ENCODE peak calls at places on chromosomes 7 and 10, in five cellular contexts. K, Z, D, Q and C are unnamed samples.

GRCh38 chr10:119567978-119568377 is 25.5 kb upstream of the RGS10 start:
- DNase-seq in Z (no peak), D (no peak), Q (peak), K (no peak), C (no peak)

GRCh38 chr10:72322280-72323058 is 32.2 kb downstream of the DNAJB12 start:
- DNase-seq in Q (no peak), D (no peak), Z (no peak), K (peak), C (no peak)

GRCh38 chr10:118692911-118693310 is 61.9 kb downstream of the CACUL1 start:
- DNase-seq in Q (no peak), K (no peak), Z (no peak), D (no peak), C (no peak)

GRCh38 chr10:84783909-84784308 is 455.5 kb downstream of the CCSER2 start:
- DNase-seq in Z (no peak), Q (no peak), K (no peak), D (no peak), C (no peak)

GRCh38 chr7:69365588-69366241 is 232.6 kb upstream of the AUTS2 start:
- DNase-seq in K (no peak), Z (no peak), D (no peak), Q (no peak), C (no peak)

GRCh38 chr10:63588436-63589180 is 67.4 kb downstream of the REEP3 start:
- DNase-seq in Z (no peak), D (peak), K (no peak), Q (no peak), C (no peak)

GRCh38 chr7:75888464-75889222 is 9.8 kb downstream of the RHBDD2 start:
- DNase-seq in D (no peak), Z (no peak), K (no peak), Q (no peak), C (no peak)

GRCh38 chr10:562142-562541 is 127.3 kb downstream of the DIP2C start:
- DNase-seq in K (no peak), D (no peak), Z (no peak), Q (no peak), C (no peak)

GRCh38 chr10:11881477-11882417 is 58.6 kb downstream of the PROSER2 start:
- DNase-seq in Z (no peak), D (no peak), Q (no peak), K (no peak), C (no peak)

GRCh38 chr10:110794808-110795207 is 76.9 kb upstream of the PDCD4 start:
- DNase-seq in Q (no peak), Z (no peak), D (no peak), K (no peak), C (no peak)

GRCh38 chr10:61752111-61753011 is 89.6 kb downstream of the CABCOCO1 start:
- DNase-seq in Q (no peak), K (no peak), Z (no peak), D (no peak), C (no peak)

GRCh38 chr7:73903321-73904218 is 42.6 kb downstream of the TMEM270 start:
- DNase-seq in D (no peak), Z (no peak), K (no peak), Q (no peak), C (no peak)

GRCh38 chr10:31707578-31708411 is 220.8 kb downstream of the ARHGAP12 start:
- DNase-seq in K (peak), Q (peak), Z (no peak), D (no peak), C (no peak)

GRCh38 chr10:5030989-5031388 is 27.3 kb upstream of the AKR1C2 start:
- DNase-seq in Q (no peak), Z (no peak), D (no peak), K (no peak), C (no peak)

GRCh38 chr7:39702133-39702532 is 78.8 kb downstream of the RALA start:
- DNase-seq in Z (no peak), K (no peak), Q (no peak), D (no peak), C (no peak)

GRCh38 chr7:120738816-120739215 is 119.1 kb downstream of the TSPAN12 start:
- DNase-seq in Z (no peak), Q (no peak), D (no peak), K (no peak), C (no peak)

GRCh38 chr10:98168147-98168546 is 33.7 kb downstream of the R3HCC1L start:
- DNase-seq in Z (no peak), K (no peak), D (no peak), Q (no peak), C (no peak)

GRCh38 chr7:8639668-8640067 is 206.3 kb downstream of the NXPH1 start:
- DNase-seq in D (no peak), K (no peak), Z (no peak), Q (peak), C (no peak)

GRCh38 chr10:101485207-101485606 is 102.8 kb downstream of the POLL start:
- DNase-seq in D (no peak), Q (no peak), Z (no peak), K (no peak), C (no peak)

GRCh38 chr7:128022631-128023532 is 8.4 kb downstream of the LRRC4 start:
- DNase-seq in Q (no peak), Z (no peak), D (no peak), K (no peak), C (no peak)

GRCh38 chr10:120850911-120851865 is at the start of gene WDR11:
- DNase-seq in K (peak), Z (peak), D (peak), Q (peak), C (peak)

GRCh38 chr7:82481499-82482097 is 38.0 kb upstream of the CACNA2D1 start:
- DNase-seq in D (no peak), K (no peak), Z (no peak), Q (no peak), C (no peak)

GRCh38 chr7:69295971-69296370 is 302.3 kb upstream of the AUTS2 start:
- DNase-seq in D (no peak), Q (no peak), K (no peak), Z (no peak), C (no peak)

GRCh38 chr10:8034666-8035640 is 19.5 kb upstream of the GATA3 start:
- DNase-seq in D (no peak), K (no peak), Q (no peak), Z (no peak), C (peak)

GRCh38 chr7:7428806-7429205 is 106.9 kb downstream of the COL28A1 start:
- DNase-seq in Q (no peak), D (no peak), Z (no peak), K (no peak), C (no peak)

GRCh38 chr7:106313456-106313891 is 28.7 kb upstream of the NAMPT start:
- DNase-seq in D (no peak), K (no peak), Q (no peak), Z (no peak), C (no peak)